ENCODE peak calls at places on chromosomes 11 and 22, in five cellular contexts. U is stomach, X is uterus, L is NB4, O is tibial nerve. Q is an unnamed sample.

GRCh38 chr11:47104337-47104950 is 72.2 kb downstream of the ARFGAP2 start:
- DNase-seq in U (no peak), X (no peak), L (no peak), O (no peak), Q (no peak)

GRCh38 chr22:40595497-40596234 is 40.9 kb downstream of the MRTFA start:
- DNase-seq in U (no peak), X (no peak), L (peak), O (no peak), Q (no peak)

GRCh38 chr22:24948356-24949202 is 2.1 kb upstream of the LHFPL7 start:
- DNase-seq in U (no peak), X (no peak), L (no peak), O (no peak), Q (no peak)

GRCh38 chr11:14541180-14541579 is 21.0 kb upstream of the PSMA1 start:
- DNase-seq in U (no peak), X (no peak), L (peak), O (no peak), Q (no peak)

GRCh38 chr11:106420048-106420665 is 342.7 kb downstream of the AASDHPPT start:
- DNase-seq in U (no peak), X (no peak), L (no peak), O (no peak), Q (no peak)

GRCh38 chr11:103624708-103625623 is 411.5 kb upstream of the DDI1 start:
- DNase-seq in U (no peak), X (no peak), L (no peak), O (no peak), Q (peak)

GRCh38 chr11:109641549-109641948 is 219.6 kb downstream of the C11orf87 start:
- DNase-seq in U (no peak), X (no peak), L (peak), O (no peak), Q (no peak)

GRCh38 chr11:63764712-63765631 is 3.6 kb downstream of the ZFTA start:
- DNase-seq in U (no peak), X (peak), L (peak), O (no peak), Q (no peak)

GRCh38 chr11:74783241-74783871 is 34.7 kb downstream of the RNF169 start:
- DNase-seq in U (no peak), X (no peak), L (peak), O (peak), Q (peak)

GRCh38 chr11:69464621-69464960 is 16.9 kb upstream of the LINC01488 start:
- DNase-seq in U (no peak), X (no peak), L (no peak), O (no peak), Q (no peak)

GRCh38 chr22:37566329-37566837 is 6.1 kb downstream of the CDC42EP1 start:
- DNase-seq in U (no peak), X (no peak), L (no peak), O (no peak), Q (no peak)

GRCh38 chr22:39349506-39349966 is 255 bp upstream of the SYNGR1 start:
- DNase-seq in U (peak), X (peak), L (no peak), O (no peak), Q (no peak)

GRCh38 chr11:114846040-114846791 is 167.9 kb downstream of the NXPE2 start:
- DNase-seq in U (no peak), X (no peak), L (peak), O (no peak), Q (no peak)

GRCh38 chr11:14567064-14567651 is 47.0 kb upstream of the PSMA1 start:
- DNase-seq in U (no peak), X (no peak), L (no peak), O (no peak), Q (no peak)

GRCh38 chr11:123202155-123202714 is 7.2 kb upstream of the CLMP start:
- DNase-seq in U (no peak), X (peak), L (no peak), O (no peak), Q (no peak)
- TF ChIP-seq POLR2A in U (no peak), X (no peak), L (no peak), O (no peak), Q (no peak)

GRCh38 chr11:85803920-85804319 is 7.0 kb downstream of the SYTL2 start:
- DNase-seq in U (no peak), X (no peak), L (no peak), O (no peak), Q (no peak)

GRCh38 chr11:85809191-85809590 is 1.8 kb downstream of the SYTL2 start:
- DNase-seq in U (no peak), X (no peak), L (no peak), O (no peak), Q (no peak)

GRCh38 chr11:85806876-85807275 is 4.1 kb downstream of the SYTL2 start:
- DNase-seq in U (no peak), X (no peak), L (no peak), O (no peak), Q (no peak)

GRCh38 chr11:85806016-85806415 is 4.9 kb downstream of the SYTL2 start:
- DNase-seq in U (no peak), X (no peak), L (no peak), O (no peak), Q (no peak)

DNA sequence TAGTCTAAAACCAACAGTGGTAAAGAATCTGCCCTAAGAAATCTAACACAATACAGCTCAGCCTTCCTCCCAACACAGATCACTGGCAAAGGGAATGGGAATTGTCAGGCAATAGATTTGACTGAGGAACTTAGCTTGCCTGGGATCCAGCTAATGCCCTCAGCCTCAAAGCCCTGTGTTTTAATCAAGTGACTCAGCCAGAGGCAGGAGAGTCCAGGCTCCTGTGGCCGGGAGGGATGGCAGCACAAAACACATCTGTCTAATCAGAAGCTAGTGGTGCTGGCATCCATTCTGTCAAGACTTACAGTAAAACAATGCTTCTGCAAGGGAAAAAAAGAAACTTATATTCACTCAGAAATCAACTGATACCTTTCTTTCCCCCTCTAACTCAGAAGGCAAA is 5.6 kb downstream of the SYTL2 start:
- DNase-seq in U (no peak), X (no peak), L (no peak), O (no peak), Q (no peak)
- TF ChIP-seq POLR2A in U (no peak), X (no peak), L (no peak), O (no peak), Q (no peak)

DNA sequence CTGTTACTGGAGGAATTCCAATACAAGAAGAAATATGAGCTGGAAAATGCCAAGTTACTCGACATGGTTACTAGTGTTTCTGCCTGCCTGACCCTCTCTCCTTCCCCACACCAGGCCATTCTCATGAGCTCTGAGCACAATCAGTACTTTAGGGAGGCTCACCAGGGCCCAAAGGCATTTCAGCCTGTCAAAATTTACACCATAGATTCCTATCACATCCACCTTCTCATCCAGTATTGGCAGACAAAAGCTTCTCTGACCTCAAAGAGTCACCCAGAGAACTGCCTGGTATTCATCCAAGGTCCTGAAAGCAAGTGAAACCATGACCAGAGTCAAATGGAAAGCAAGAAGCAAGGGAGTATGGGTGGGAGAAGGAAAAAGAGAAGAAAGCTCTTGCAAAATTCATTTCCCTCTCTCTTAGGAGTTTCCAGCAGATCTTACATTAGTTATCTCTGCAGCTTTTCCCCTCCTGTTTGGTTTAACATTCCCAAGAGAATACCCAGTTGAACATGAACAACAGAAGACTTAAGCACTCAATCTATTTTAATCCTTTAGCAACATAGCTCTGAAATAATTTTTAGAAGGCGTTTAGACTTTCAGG is 58.7 kb upstream of the NCAM1 start:
- DNase-seq in U (no peak), X (peak), L (peak), O (no peak), Q (no peak)
- TF ChIP-seq POLR2A in U (no peak), X (no peak), L (no peak), O (no peak), Q (no peak)

DNA sequence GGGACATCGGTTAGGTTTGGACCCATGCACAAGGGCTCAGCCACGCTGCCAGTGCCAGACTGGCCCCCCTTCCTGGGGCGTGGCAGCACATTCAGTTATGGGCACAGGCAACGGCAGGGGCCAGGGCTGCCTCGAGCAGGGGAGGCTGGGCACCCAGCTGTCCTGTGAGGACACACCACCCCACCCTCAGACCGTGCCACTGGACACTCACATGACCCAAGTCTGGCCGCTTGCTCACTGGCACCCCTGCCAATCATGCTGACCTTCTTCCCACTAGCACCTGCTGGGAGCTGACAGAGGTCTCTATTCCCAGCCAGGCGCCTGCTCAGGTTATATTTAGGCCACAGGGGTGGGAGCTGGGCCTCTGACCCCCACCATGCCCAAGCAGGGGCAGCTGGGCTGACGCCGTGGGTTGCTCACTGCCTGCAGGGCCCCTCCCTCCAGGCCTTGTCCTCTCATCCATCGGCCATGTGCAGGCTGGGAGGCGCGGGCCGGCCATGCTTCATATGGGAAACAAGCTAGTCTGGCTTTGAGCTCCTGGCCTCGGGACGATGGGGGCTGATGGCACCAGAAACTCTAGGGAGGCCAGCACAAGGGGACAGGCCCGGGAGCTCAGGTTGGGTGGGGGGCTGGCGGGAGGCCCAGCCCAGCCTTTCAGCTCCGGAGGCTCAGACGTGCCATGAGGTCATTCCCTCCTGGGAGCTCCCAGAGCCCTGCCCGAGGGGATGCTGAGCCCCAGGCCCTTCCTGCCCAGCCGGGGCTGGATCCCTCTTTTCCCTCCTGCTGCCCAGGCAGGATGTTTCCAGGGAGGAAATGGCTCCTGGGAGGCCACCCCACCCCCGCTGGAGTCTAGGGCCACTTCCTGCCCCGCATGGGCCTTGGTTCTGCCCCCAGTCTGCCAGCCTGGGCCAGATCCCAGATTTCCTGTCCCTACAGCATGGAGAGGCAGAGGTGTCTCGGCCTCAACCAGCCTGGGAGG is 15.1 kb upstream of the TBX1 start:
- DNase-seq in U (no peak), X (no peak), L (no peak), O (no peak), Q (no peak)
- TF ChIP-seq POLR2A in U (no peak), X (no peak), L (no peak), O (no peak), Q (no peak)

GRCh38 chr22:36123673-36124630 is 36.6 kb downstream of the APOL3 start:
- DNase-seq in U (peak), X (peak), L (peak), O (peak), Q (peak)
- TF ChIP-seq POLR2A in U (no peak), X (peak), L (peak), O (no peak), Q (no peak)

GRCh38 chr22:46665751-46666280 is 45.6 kb downstream of the GRAMD4 start:
- DNase-seq in U (no peak), X (no peak), L (no peak), O (no peak), Q (no peak)

GRCh38 chr22:46665151-46665695 is 45.0 kb downstream of the GRAMD4 start:
- DNase-seq in U (no peak), X (no peak), L (no peak), O (no peak), Q (no peak)

GRCh38 chr22:46667245-46667623 is 47.0 kb downstream of the GRAMD4 start:
- DNase-seq in U (no peak), X (no peak), L (no peak), O (no peak), Q (no peak)

GRCh38 chr22:46668116-46668515 is 47.9 kb downstream of the GRAMD4 start:
- DNase-seq in U (peak), X (no peak), L (no peak), O (no peak), Q (no peak)

DNA sequence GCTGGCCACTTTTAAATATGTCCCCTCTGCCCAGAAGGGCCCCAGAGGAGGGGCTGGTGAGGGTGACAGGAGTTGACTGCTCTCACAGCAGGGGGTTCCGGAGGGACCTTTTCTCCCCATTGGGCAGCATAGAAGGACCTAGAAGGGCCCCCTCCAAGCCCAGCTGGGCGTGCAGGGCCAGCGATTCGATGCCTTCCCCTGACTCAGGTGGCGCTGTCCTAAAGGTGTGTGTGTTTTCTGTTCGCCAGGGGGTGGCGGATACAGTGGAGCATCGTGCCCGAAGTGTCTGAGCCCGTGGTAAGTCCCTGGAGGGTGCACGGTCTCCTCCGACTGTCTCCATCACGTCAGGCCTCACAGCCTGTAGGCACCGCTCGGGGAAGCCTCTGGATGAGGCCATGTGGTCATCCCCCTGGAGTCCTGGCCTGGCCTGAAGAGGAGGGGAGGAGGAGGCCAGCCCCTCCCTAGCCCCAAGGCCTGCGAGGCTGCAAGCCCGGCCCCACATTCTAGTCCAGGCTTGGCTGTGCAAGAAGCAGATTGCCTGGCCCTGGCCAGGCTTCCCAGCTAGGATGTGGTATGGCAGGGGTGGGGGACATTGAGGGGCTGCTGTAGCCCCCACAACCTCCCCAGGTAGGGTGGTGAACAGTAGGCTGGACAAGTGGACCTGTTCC is 46.5 kb downstream of the GRAMD4 start:
- DNase-seq in U (no peak), X (no peak), L (no peak), O (no peak), Q (no peak)
- TF ChIP-seq POLR2A in U (no peak), X (no peak), L (no peak), O (no peak), Q (no peak)